ENCODE peak calls at places on chromosome 13, in nine cellular contexts. One of them, this sample, is unnamed. For H3K4me1 and H3K36me3, the result is how much of the 10 kb centered on the place peaks cover.

GRCh38 chr13:112931028-112931934 is 37.7 kb upstream of the MCF2L start:
- DNase-seq in left ventricle myocardium inferior: no peak
- DNase-seq in psoas muscle: no peak
- DNase-seq in mucosa of descending colon: peak
- DNase-seq in ascending aorta: no peak
- DNase-seq in stomach: no peak
- DNase-seq in astrocyte: peak
- DNase-seq in CD4-positive, alpha-beta memory T cell: no peak
- DNase-seq in thoracic aorta: no peak
- DNase-seq in this sample: peak

GRCh38 chr13:113951246-113951999 is 22.5 kb downstream of the C13orf46 start:
- DNase-seq in mucosa of descending colon: peak
- DNase-seq in left ventricle myocardium inferior: peak
- DNase-seq in astrocyte: no peak
- DNase-seq in CD4-positive, alpha-beta memory T cell: peak
- DNase-seq in thoracic aorta: peak
- DNase-seq in psoas muscle: peak
- DNase-seq in ascending aorta: peak
- DNase-seq in stomach: peak
- DNase-seq in this sample: peak

GRCh38 chr13:94950303-94950702 is 238.0 kb upstream of the SOX21 start:
- DNase-seq in left ventricle myocardium inferior: no peak
- DNase-seq in psoas muscle: no peak
- DNase-seq in ascending aorta: no peak
- DNase-seq in astrocyte: no peak
- DNase-seq in mucosa of descending colon: no peak
- DNase-seq in stomach: no peak
- DNase-seq in thoracic aorta: no peak
- DNase-seq in CD4-positive, alpha-beta memory T cell: no peak
- DNase-seq in this sample: no peak

GRCh38 chr13:91369432-91369831 is 21.9 kb downstream of the MIR17HG start:
- DNase-seq in left ventricle myocardium inferior: no peak
- DNase-seq in mucosa of descending colon: no peak
- DNase-seq in ascending aorta: no peak
- DNase-seq in stomach: no peak
- DNase-seq in thoracic aorta: no peak
- DNase-seq in psoas muscle: no peak
- DNase-seq in CD4-positive, alpha-beta memory T cell: no peak
- DNase-seq in astrocyte: peak
- DNase-seq in this sample: no peak

GRCh38 chr13:40346592-40346991 is 319.8 kb downstream of the FOXO1 start:
- DNase-seq in mucosa of descending colon: no peak
- DNase-seq in ascending aorta: no peak
- DNase-seq in astrocyte: no peak
- DNase-seq in psoas muscle: no peak
- DNase-seq in stomach: no peak
- DNase-seq in left ventricle myocardium inferior: no peak
- DNase-seq in thoracic aorta: no peak
- DNase-seq in CD4-positive, alpha-beta memory T cell: no peak
- DNase-seq in this sample: no peak

GRCh38 chr13:86572115-86572514 is 772.9 kb upstream of the SLITRK6 start:
- DNase-seq in ascending aorta: no peak
- DNase-seq in psoas muscle: no peak
- DNase-seq in mucosa of descending colon: no peak
- DNase-seq in CD4-positive, alpha-beta memory T cell: no peak
- DNase-seq in astrocyte: peak
- DNase-seq in stomach: no peak
- DNase-seq in thoracic aorta: no peak
- DNase-seq in left ventricle myocardium inferior: no peak
- DNase-seq in this sample: no peak

GRCh38 chr13:93765056-93765455 is 538.4 kb downstream of the GPC6 start:
- DNase-seq in ascending aorta: no peak
- DNase-seq in psoas muscle: no peak
- DNase-seq in CD4-positive, alpha-beta memory T cell: no peak
- DNase-seq in left ventricle myocardium inferior: no peak
- DNase-seq in mucosa of descending colon: no peak
- DNase-seq in astrocyte: peak
- DNase-seq in stomach: no peak
- DNase-seq in thoracic aorta: no peak
- DNase-seq in this sample: no peak

GRCh38 chr13:28313579-28313978 is 175.2 kb downstream of the PAN3 start:
- DNase-seq in thoracic aorta: no peak
- DNase-seq in left ventricle myocardium inferior: no peak
- DNase-seq in mucosa of descending colon: peak
- DNase-seq in astrocyte: no peak
- DNase-seq in psoas muscle: no peak
- DNase-seq in ascending aorta: no peak
- DNase-seq in stomach: no peak
- DNase-seq in CD4-positive, alpha-beta memory T cell: no peak
- DNase-seq in this sample: peak

GRCh38 chr13:27012482-27013197 is 159.0 kb downstream of the USP12 start:
- DNase-seq in thoracic aorta: no peak
- DNase-seq in psoas muscle: no peak
- DNase-seq in stomach: no peak
- DNase-seq in astrocyte: peak
- DNase-seq in ascending aorta: no peak
- DNase-seq in CD4-positive, alpha-beta memory T cell: no peak
- DNase-seq in left ventricle myocardium inferior: no peak
- DNase-seq in mucosa of descending colon: no peak
- DNase-seq in this sample: peak

GRCh38 chr13:104011505-104012270 is 945.5 kb upstream of the SLC10A2 start:
- DNase-seq in left ventricle myocardium inferior: no peak
- DNase-seq in astrocyte: peak
- DNase-seq in mucosa of descending colon: no peak
- DNase-seq in stomach: peak
- DNase-seq in thoracic aorta: no peak
- DNase-seq in ascending aorta: no peak
- DNase-seq in CD4-positive, alpha-beta memory T cell: no peak
- DNase-seq in psoas muscle: peak
- DNase-seq in this sample: no peak

GRCh38 chr13:79749556-79749955 is 268.6 kb downstream of the NDFIP2 start:
- DNase-seq in left ventricle myocardium inferior: no peak
- DNase-seq in astrocyte: no peak
- DNase-seq in CD4-positive, alpha-beta memory T cell: no peak
- DNase-seq in thoracic aorta: no peak
- DNase-seq in ascending aorta: no peak
- DNase-seq in psoas muscle: no peak
- DNase-seq in stomach: no peak
- DNase-seq in mucosa of descending colon: no peak
- DNase-seq in this sample: no peak

DNA sequence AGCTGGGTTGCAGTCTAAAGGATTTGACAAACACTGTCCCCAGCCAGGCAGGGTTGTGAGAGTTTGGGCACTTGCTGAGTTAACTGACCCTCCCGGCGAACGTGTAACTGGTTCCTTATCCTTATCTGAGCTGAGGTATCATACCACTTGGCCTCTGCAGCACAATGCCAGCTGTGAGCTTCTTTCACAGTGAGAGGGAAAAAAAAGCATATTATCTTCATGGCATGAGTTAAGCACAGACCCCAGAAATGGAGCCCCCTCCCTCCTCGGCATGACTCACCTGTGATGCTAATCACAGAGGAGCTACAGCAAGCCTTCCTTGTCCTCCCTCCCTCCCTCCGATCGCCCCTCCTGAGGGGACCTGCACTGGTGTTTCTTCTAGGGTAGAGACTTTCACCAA is 60.6 kb downstream of the EFNB2 start:
- DNase-seq in astrocyte: no peak
- DNase-seq in stomach: no peak
- DNase-seq in psoas muscle: no peak
- DNase-seq in ascending aorta: no peak
- DNase-seq in mucosa of descending colon: no peak
- DNase-seq in thoracic aorta: no peak
- DNase-seq in left ventricle myocardium inferior: no peak
- DNase-seq in CD4-positive, alpha-beta memory T cell: no peak
- DNase-seq in this sample: no peak
- H3K4me1 ChIP-seq in astrocyte: under half
- H3K4me1 ChIP-seq in stomach: under half
- H3K4me1 ChIP-seq in psoas muscle: under half
- H3K4me1 ChIP-seq in ascending aorta: under half
- H3K4me1 ChIP-seq in mucosa of descending colon: under half
- H3K4me1 ChIP-seq in thoracic aorta: under half
- H3K4me1 ChIP-seq in left ventricle myocardium inferior: under half
- H3K4me1 ChIP-seq in CD4-positive, alpha-beta memory T cell: under half
- H3K4me1 ChIP-seq in this sample: under half

GRCh38 chr13:65971541-65971940 is 1258.6 kb downstream of the PCDH9 start:
- DNase-seq in stomach: no peak
- DNase-seq in ascending aorta: no peak
- DNase-seq in left ventricle myocardium inferior: no peak
- DNase-seq in mucosa of descending colon: no peak
- DNase-seq in astrocyte: no peak
- DNase-seq in psoas muscle: no peak
- DNase-seq in CD4-positive, alpha-beta memory T cell: no peak
- DNase-seq in thoracic aorta: no peak
- DNase-seq in this sample: no peak

DNA sequence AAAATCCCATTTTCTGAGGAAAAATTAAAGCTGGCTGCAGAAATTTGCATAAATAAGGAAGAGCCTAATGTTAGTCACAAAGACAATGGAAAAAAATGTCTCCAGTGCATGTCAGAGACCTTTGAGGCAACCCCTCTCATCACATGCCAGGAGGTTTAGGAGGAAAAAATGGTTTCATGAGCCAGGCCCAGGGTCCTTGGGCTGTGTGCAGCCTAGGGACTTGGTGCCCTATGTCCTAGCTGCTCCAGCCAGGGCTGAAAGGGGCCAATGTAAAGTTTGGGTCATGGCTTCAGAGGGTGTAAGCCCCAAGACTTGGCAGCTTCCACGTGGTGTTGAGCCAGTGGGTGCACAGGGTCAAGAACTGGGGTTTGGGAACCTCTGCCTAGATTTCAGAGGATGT is 1252.6 kb downstream of the PCDH9 start:
- DNase-seq in ascending aorta: no peak
- DNase-seq in thoracic aorta: no peak
- DNase-seq in left ventricle myocardium inferior: no peak
- DNase-seq in psoas muscle: no peak
- DNase-seq in mucosa of descending colon: no peak
- DNase-seq in stomach: no peak
- DNase-seq in CD4-positive, alpha-beta memory T cell: no peak
- DNase-seq in astrocyte: no peak
- DNase-seq in this sample: no peak
- H3K36me3 ChIP-seq in ascending aorta: under half
- H3K36me3 ChIP-seq in thoracic aorta: under half
- H3K36me3 ChIP-seq in left ventricle myocardium inferior: under half
- H3K36me3 ChIP-seq in psoas muscle: under half
- H3K36me3 ChIP-seq in mucosa of descending colon: under half
- H3K36me3 ChIP-seq in stomach: under half
- H3K36me3 ChIP-seq in CD4-positive, alpha-beta memory T cell: under half
- H3K36me3 ChIP-seq in astrocyte: under half
- H3K36me3 ChIP-seq in this sample: under half

GRCh38 chr13:75446874-75447273 is 35.1 kb downstream of the TBC1D4 start:
- DNase-seq in thoracic aorta: no peak
- DNase-seq in mucosa of descending colon: no peak
- DNase-seq in astrocyte: no peak
- DNase-seq in left ventricle myocardium inferior: no peak
- DNase-seq in CD4-positive, alpha-beta memory T cell: no peak
- DNase-seq in stomach: no peak
- DNase-seq in psoas muscle: no peak
- DNase-seq in ascending aorta: no peak
- DNase-seq in this sample: no peak
- H3K4me3 ChIP-seq in thoracic aorta: no peak
- H3K4me3 ChIP-seq in mucosa of descending colon: no peak
- H3K4me3 ChIP-seq in astrocyte: no peak
- H3K4me3 ChIP-seq in left ventricle myocardium inferior: peak
- H3K4me3 ChIP-seq in CD4-positive, alpha-beta memory T cell: no peak
- H3K4me3 ChIP-seq in stomach: no peak
- H3K4me3 ChIP-seq in psoas muscle: peak
- H3K4me3 ChIP-seq in ascending aorta: no peak
- H3K4me3 ChIP-seq in this sample: peak

GRCh38 chr13:98575876-98576214 is 1.1 kb downstream of the STK24 start:
- DNase-seq in CD4-positive, alpha-beta memory T cell: no peak
- DNase-seq in psoas muscle: no peak
- DNase-seq in stomach: no peak
- DNase-seq in thoracic aorta: no peak
- DNase-seq in mucosa of descending colon: no peak
- DNase-seq in left ventricle myocardium inferior: no peak
- DNase-seq in ascending aorta: no peak
- DNase-seq in astrocyte: no peak
- DNase-seq in this sample: no peak

GRCh38 chr13:98575009-98575866 is 1.7 kb downstream of the STK24 start:
- DNase-seq in mucosa of descending colon: no peak
- DNase-seq in ascending aorta: no peak
- DNase-seq in left ventricle myocardium inferior: no peak
- DNase-seq in astrocyte: peak
- DNase-seq in stomach: no peak
- DNase-seq in thoracic aorta: no peak
- DNase-seq in CD4-positive, alpha-beta memory T cell: no peak
- DNase-seq in psoas muscle: no peak
- DNase-seq in this sample: peak

GRCh38 chr13:98571955-98572662 is 4.8 kb downstream of the STK24 start:
- DNase-seq in thoracic aorta: no peak
- DNase-seq in left ventricle myocardium inferior: no peak
- DNase-seq in CD4-positive, alpha-beta memory T cell: no peak
- DNase-seq in psoas muscle: peak
- DNase-seq in astrocyte: peak
- DNase-seq in mucosa of descending colon: peak
- DNase-seq in ascending aorta: no peak
- DNase-seq in stomach: no peak
- DNase-seq in this sample: peak

GRCh38 chr13:98567140-98567539 is 9.8 kb downstream of the STK24 start:
- DNase-seq in mucosa of descending colon: no peak
- DNase-seq in stomach: no peak
- DNase-seq in left ventricle myocardium inferior: no peak
- DNase-seq in ascending aorta: no peak
- DNase-seq in psoas muscle: no peak
- DNase-seq in CD4-positive, alpha-beta memory T cell: no peak
- DNase-seq in astrocyte: no peak
- DNase-seq in thoracic aorta: no peak
- DNase-seq in this sample: no peak

DNA sequence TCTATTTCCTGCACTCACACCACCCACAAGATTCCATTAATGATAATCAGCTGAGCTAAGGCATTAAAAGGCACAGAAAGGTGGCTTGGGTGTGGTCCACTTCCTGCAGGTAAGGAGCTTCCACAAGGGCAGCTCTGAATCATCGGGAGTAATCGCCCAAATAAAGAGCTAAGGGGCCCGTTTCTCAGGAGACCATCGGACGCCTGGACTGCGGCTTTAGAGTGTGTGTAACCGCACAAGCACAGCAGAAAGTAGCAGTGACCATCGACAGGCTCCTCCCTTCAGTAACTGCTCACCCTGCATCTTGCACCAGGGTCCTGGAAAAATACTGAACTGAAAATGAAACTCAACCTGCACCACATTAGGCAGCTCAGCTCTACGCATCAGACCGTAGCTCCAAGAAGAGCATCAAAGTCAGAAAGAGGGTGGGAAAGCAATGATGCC is 6.0 kb downstream of the STK24 start:
- DNase-seq in mucosa of descending colon: peak
- DNase-seq in astrocyte: peak
- DNase-seq in thoracic aorta: no peak
- DNase-seq in psoas muscle: no peak
- DNase-seq in left ventricle myocardium inferior: no peak
- DNase-seq in CD4-positive, alpha-beta memory T cell: peak
- DNase-seq in ascending aorta: no peak
- DNase-seq in stomach: peak
- DNase-seq in this sample: no peak
- H3K4me1 ChIP-seq in mucosa of descending colon: half or more
- H3K4me1 ChIP-seq in astrocyte: under half
- H3K4me1 ChIP-seq in thoracic aorta: under half
- H3K4me1 ChIP-seq in psoas muscle: half or more
- H3K4me1 ChIP-seq in left ventricle myocardium inferior: half or more
- H3K4me1 ChIP-seq in CD4-positive, alpha-beta memory T cell: half or more
- H3K4me1 ChIP-seq in ascending aorta: under half
- H3K4me1 ChIP-seq in stomach: under half
- H3K4me1 ChIP-seq in this sample: half or more